ENCODE peak calls at places on chromosomes 16 and 17, in four cellular contexts. M, S, O and Q are unnamed samples. For H3K4me1 and H3K27me3, the result is how much of the 10 kb centered on the place peaks cover.

GRCh38 chr16:7097537-7097936 is 235.1 kb upstream of the RBFOX1 start:
- DNase-seq in M (no peak), S (no peak), O (no peak), Q (no peak)

GRCh38 chr17:81295678-81296381 is 723 bp upstream of the SLC38A10 start:
- DNase-seq in M (peak), S (peak), O (peak), Q (peak)

GRCh38 chr16:48282636-48283263 is 35.4 kb upstream of the ABCC11 start:
- DNase-seq in M (no peak), S (no peak), O (no peak), Q (no peak)

GRCh38 chr16:66844342-66845079 is at the start of gene CA7:
- DNase-seq in M (no peak), S (no peak), O (peak), Q (no peak)

GRCh38 chr17:38815576-38816193 is 9.4 kb downstream of the CWC25 start:
- DNase-seq in M (peak), S (no peak), O (no peak), Q (no peak)

GRCh38 chr16:69276143-69277115 is 34.7 kb upstream of the VPS4A start:
- DNase-seq in M (peak), S (no peak), O (no peak), Q (peak)

GRCh38 chr17:51670899-51671298 is 410.6 kb downstream of the UTP18 start:
- DNase-seq in M (no peak), S (no peak), O (no peak), Q (no peak)

GRCh38 chr17:39400547-39401411 is 647 bp downstream of the FBXL20 start:
- DNase-seq in M (no peak), S (no peak), O (no peak), Q (no peak)

GRCh38 chr16:84658690-84659089 is 10.4 kb downstream of the KLHL36 start:
- DNase-seq in M (no peak), S (no peak), O (no peak), Q (no peak)

GRCh38 chr16:4309833-4310266 is 6.0 kb upstream of the GLIS2 start:
- DNase-seq in M (peak), S (peak), O (peak), Q (peak)

GRCh38 chr17:7214300-7215135 is 5.1 kb downstream of the DLG4 start:
- DNase-seq in M (peak), S (peak), O (peak), Q (peak)

GRCh38 chr17:37564252-37564651 is 45.0 kb downstream of the SYNRG start:
- DNase-seq in M (no peak), S (no peak), O (no peak), Q (no peak)

GRCh38 chr17:47264171-47264570 is 10.5 kb downstream of the ITGB3 start:
- DNase-seq in M (no peak), S (no peak), O (no peak), Q (no peak)

GRCh38 chr17:39794249-39794970 is 56.7 kb downstream of the GRB7 start:
- DNase-seq in M (no peak), S (peak), O (no peak), Q (no peak)

GRCh38 chr17:33200116-33200515 is 93.0 kb downstream of the ASIC2 start:
- DNase-seq in M (peak), S (no peak), O (no peak), Q (peak)

GRCh38 chr17:14428640-14429029 is 127.8 kb downstream of the HS3ST3B1 start:
- DNase-seq in M (no peak), S (peak), O (no peak), Q (no peak)

GRCh38 chr16:56788435-56788834 is 58.5 kb downstream of the NUP93 start:
- DNase-seq in M (no peak), S (no peak), O (no peak), Q (no peak)

GRCh38 chr16:89922884-89923639 is at the start of gene TUBB3:
- DNase-seq in M (peak), S (peak), O (peak), Q (peak)
- TF ChIP-seq EZH2 in M (no peak), S (no peak), O (peak), Q (no peak)

GRCh38 chr17:64149196-64149595 is 19.3 kb upstream of the ERN1 start:
- DNase-seq in M (no peak), S (no peak), O (no peak), Q (no peak)

GRCh38 chr17:64150237-64151015 is 20.5 kb upstream of the ERN1 start:
- DNase-seq in M (peak), S (peak), O (no peak), Q (no peak)

GRCh38 chr17:64147110-64148016 is 17.4 kb upstream of the ERN1 start:
- DNase-seq in M (peak), S (peak), O (no peak), Q (peak)

GRCh38 chr17:64148017-64148631 is 18.2 kb upstream of the ERN1 start:
- DNase-seq in M (peak), S (no peak), O (no peak), Q (peak)

DNA sequence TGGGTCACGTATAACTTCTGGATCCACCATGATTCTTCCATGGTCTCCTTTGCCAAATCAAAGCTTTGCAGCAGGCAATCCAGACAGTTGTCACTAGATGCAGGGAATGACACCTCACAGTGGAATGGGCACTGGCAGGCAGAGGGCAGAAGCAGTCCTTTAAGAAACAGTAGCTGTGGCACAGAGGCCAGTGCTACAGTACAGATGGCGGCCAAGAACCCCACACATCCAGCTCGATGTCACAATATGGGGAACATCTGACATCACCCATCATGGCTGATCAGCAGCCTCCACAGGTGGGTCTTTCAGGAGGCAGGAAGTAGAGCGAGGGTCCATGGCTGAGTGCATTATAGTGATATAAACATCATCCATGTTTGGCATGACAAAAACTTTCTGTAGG is 18.8 kb upstream of the ERN1 start:
- DNase-seq in M (no peak), S (no peak), O (no peak), Q (peak)
- H3K4me1 ChIP-seq in M (under half), S (under half), O (under half), Q (under half)

GRCh38 chr17:79799174-79799537 is 2.3 kb upstream of the CBX8 start:
- DNase-seq in M (no peak), S (no peak), O (peak), Q (no peak)
- H3K27me3 ChIP-seq in M (half or more), S (half or more), O (half or more), Q (under half)

GRCh38 chr16:1333854-1334719 is 642 bp downstream of the BAIAP3 start:
- DNase-seq in M (no peak), S (no peak), O (peak), Q (no peak)
- TF ChIP-seq EZH2 in M (no peak), S (peak), O (peak), Q (no peak)

GRCh38 chr17:83200746-83201145 is 121.3 kb downstream of the METRNL start:
- DNase-seq in M (no peak), S (no peak), O (no peak), Q (no peak)
- H3K4me1 ChIP-seq in M (under half), S (under half), O (under half), Q (under half)

DNA sequence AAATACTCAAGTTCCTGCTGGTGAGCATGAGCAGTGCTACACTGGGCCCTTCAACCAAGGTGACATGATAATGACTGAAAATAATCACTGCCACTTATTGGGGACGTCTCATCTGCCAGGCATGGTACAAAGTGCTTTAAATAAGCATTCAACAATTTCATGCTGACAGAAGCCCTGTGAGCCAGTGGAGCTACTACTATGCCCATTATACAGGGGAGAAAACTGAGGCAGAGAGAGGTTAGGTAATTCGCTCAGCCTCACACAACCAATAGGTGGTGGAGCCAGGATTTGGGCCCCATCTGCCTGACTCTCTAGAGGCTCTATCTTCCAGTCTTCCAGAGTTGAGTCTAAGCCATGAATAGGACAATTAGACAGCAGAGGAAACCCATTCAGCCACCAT is 30.3 kb upstream of the STH start:
- DNase-seq in M (no peak), S (no peak), O (no peak), Q (no peak)
- H3K27me3 ChIP-seq in M (under half), S (under half), O (under half), Q (under half)